ENCODE peak calls at places on chromosomes 13 and 19, in ten cellular contexts. One of them, this sample, is unnamed.

GRCh38 chr19:47231215-47232054 is 436 bp upstream of the BBC3 start:
- DNase-seq in iPS-NIHi11: peak
- DNase-seq in breast epithelium: peak
- DNase-seq in naive thymus-derived CD4-positive, alpha-beta T cell: peak
- DNase-seq in activated CD8-positive, alpha-beta T cell treated with anti-CD3 and anti-CD28 coated beads, Interleukin-2, amount 10 ng/mL, durations not matched to agents 7 days and 5 days: peak
- DNase-seq in heart left ventricle: peak
- DNase-seq in effector CD4-positive, alpha-beta T cell: peak
- DNase-seq in T follicular helper cell: peak
- DNase-seq in body of pancreas: peak
- DNase-seq in esophagus muscularis mucosa: peak
- DNase-seq in this sample: peak

GRCh38 chr19:17041994-17042393 is 15.4 kb upstream of the CPAMD8 start:
- DNase-seq in heart left ventricle: peak
- DNase-seq in iPS-NIHi11: no peak
- DNase-seq in breast epithelium: no peak
- DNase-seq in T follicular helper cell: no peak
- DNase-seq in naive thymus-derived CD4-positive, alpha-beta T cell: no peak
- DNase-seq in esophagus muscularis mucosa: no peak
- DNase-seq in body of pancreas: no peak
- DNase-seq in activated CD8-positive, alpha-beta T cell treated with anti-CD3 and anti-CD28 coated beads, Interleukin-2, amount 10 ng/mL, durations not matched to agents 7 days and 5 days: no peak
- DNase-seq in effector CD4-positive, alpha-beta T cell: no peak
- DNase-seq in this sample: no peak

GRCh38 chr19:5048727-5049553 is 80.0 kb downstream of the KDM4B start:
- DNase-seq in heart left ventricle: no peak
- DNase-seq in effector CD4-positive, alpha-beta T cell: no peak
- DNase-seq in body of pancreas: no peak
- DNase-seq in naive thymus-derived CD4-positive, alpha-beta T cell: no peak
- DNase-seq in breast epithelium: no peak
- DNase-seq in esophagus muscularis mucosa: no peak
- DNase-seq in iPS-NIHi11: peak
- DNase-seq in activated CD8-positive, alpha-beta T cell treated with anti-CD3 and anti-CD28 coated beads, Interleukin-2, amount 10 ng/mL, durations not matched to agents 7 days and 5 days: no peak
- DNase-seq in T follicular helper cell: no peak
- DNase-seq in this sample: no peak

GRCh38 chr13:32045537-32045936 is 14.0 kb downstream of the FRY start:
- DNase-seq in effector CD4-positive, alpha-beta T cell: no peak
- DNase-seq in naive thymus-derived CD4-positive, alpha-beta T cell: no peak
- DNase-seq in iPS-NIHi11: no peak
- DNase-seq in body of pancreas: no peak
- DNase-seq in activated CD8-positive, alpha-beta T cell treated with anti-CD3 and anti-CD28 coated beads, Interleukin-2, amount 10 ng/mL, durations not matched to agents 7 days and 5 days: no peak
- DNase-seq in T follicular helper cell: no peak
- DNase-seq in heart left ventricle: no peak
- DNase-seq in esophagus muscularis mucosa: no peak
- DNase-seq in breast epithelium: no peak
- DNase-seq in this sample: no peak

GRCh38 chr19:44212865-44213346 is 574 bp downstream of the ZNF227 start:
- DNase-seq in heart left ventricle: no peak
- DNase-seq in esophagus muscularis mucosa: no peak
- DNase-seq in effector CD4-positive, alpha-beta T cell: no peak
- DNase-seq in breast epithelium: no peak
- DNase-seq in naive thymus-derived CD4-positive, alpha-beta T cell: no peak
- DNase-seq in activated CD8-positive, alpha-beta T cell treated with anti-CD3 and anti-CD28 coated beads, Interleukin-2, amount 10 ng/mL, durations not matched to agents 7 days and 5 days: no peak
- DNase-seq in body of pancreas: no peak
- DNase-seq in T follicular helper cell: no peak
- DNase-seq in iPS-NIHi11: peak
- DNase-seq in this sample: peak

GRCh38 chr19:1103691-1104451 is at the start of gene GPX4:
- DNase-seq in effector CD4-positive, alpha-beta T cell: peak
- DNase-seq in body of pancreas: peak
- DNase-seq in activated CD8-positive, alpha-beta T cell treated with anti-CD3 and anti-CD28 coated beads, Interleukin-2, amount 10 ng/mL, durations not matched to agents 7 days and 5 days: peak
- DNase-seq in naive thymus-derived CD4-positive, alpha-beta T cell: peak
- DNase-seq in iPS-NIHi11: peak
- DNase-seq in T follicular helper cell: peak
- DNase-seq in esophagus muscularis mucosa: peak
- DNase-seq in heart left ventricle: peak
- DNase-seq in breast epithelium: peak
- DNase-seq in this sample: peak

GRCh38 chr19:52048604-52049493 is at the start of gene ZNF432:
- DNase-seq in esophagus muscularis mucosa: peak
- DNase-seq in effector CD4-positive, alpha-beta T cell: peak
- DNase-seq in naive thymus-derived CD4-positive, alpha-beta T cell: peak
- DNase-seq in heart left ventricle: peak
- DNase-seq in breast epithelium: peak
- DNase-seq in T follicular helper cell: peak
- DNase-seq in body of pancreas: peak
- DNase-seq in activated CD8-positive, alpha-beta T cell treated with anti-CD3 and anti-CD28 coated beads, Interleukin-2, amount 10 ng/mL, durations not matched to agents 7 days and 5 days: peak
- DNase-seq in iPS-NIHi11: peak
- DNase-seq in this sample: peak

GRCh38 chr13:30020726-30021312 is 170.4 kb upstream of the UBL3 start:
- DNase-seq in effector CD4-positive, alpha-beta T cell: no peak
- DNase-seq in esophagus muscularis mucosa: no peak
- DNase-seq in iPS-NIHi11: no peak
- DNase-seq in naive thymus-derived CD4-positive, alpha-beta T cell: no peak
- DNase-seq in breast epithelium: no peak
- DNase-seq in T follicular helper cell: no peak
- DNase-seq in activated CD8-positive, alpha-beta T cell treated with anti-CD3 and anti-CD28 coated beads, Interleukin-2, amount 10 ng/mL, durations not matched to agents 7 days and 5 days: no peak
- DNase-seq in body of pancreas: no peak
- DNase-seq in heart left ventricle: no peak
- DNase-seq in this sample: no peak

GRCh38 chr13:72620874-72621273 is 106.6 kb downstream of the MZT1 start:
- DNase-seq in effector CD4-positive, alpha-beta T cell: no peak
- DNase-seq in breast epithelium: no peak
- DNase-seq in heart left ventricle: no peak
- DNase-seq in naive thymus-derived CD4-positive, alpha-beta T cell: no peak
- DNase-seq in activated CD8-positive, alpha-beta T cell treated with anti-CD3 and anti-CD28 coated beads, Interleukin-2, amount 10 ng/mL, durations not matched to agents 7 days and 5 days: no peak
- DNase-seq in iPS-NIHi11: no peak
- DNase-seq in T follicular helper cell: no peak
- DNase-seq in body of pancreas: no peak
- DNase-seq in esophagus muscularis mucosa: no peak
- DNase-seq in this sample: no peak

This sample was measured in endodermal cell.